ENCODE peak calls at places on chromosomes 5 and 9, in five cellular contexts. K is osteocyte, J is BE2C, U is heart left ventricle, E is astrocyte of the spinal cord. X is an unnamed sample.

GRCh38 chr9:73265876-73266275 is 114.2 kb downstream of the ANXA1 start:
- DNase-seq in K (no peak), J (no peak), U (no peak), E (no peak), X (no peak)

GRCh38 chr9:97518909-97519307 is 17.4 kb downstream of the TMOD1 start:
- DNase-seq in K (no peak), J (no peak), U (no peak), E (peak), X (no peak)

GRCh38 chr9:98538626-98539031 is 170.1 kb downstream of the GABBR2 start:
- DNase-seq in K (no peak), J (peak), U (no peak), E (peak), X (no peak)

GRCh38 chr9:73806876-73807275 is 655.2 kb downstream of the ANXA1 start:
- DNase-seq in K (no peak), J (no peak), U (no peak), E (no peak), X (no peak)

GRCh38 chr5:36870399-36871040 is 6.0 kb upstream of the NIPBL start:
- DNase-seq in K (no peak), J (no peak), U (no peak), E (peak), X (no peak)

GRCh38 chr9:130287736-130288135 is 22.2 kb downstream of the HMCN2 start:
- DNase-seq in K (no peak), J (no peak), U (peak), E (no peak), X (no peak)

GRCh38 chr9:22452415-22453010 is 5.9 kb downstream of the DMRTA1 start:
- DNase-seq in K (no peak), J (peak), U (peak), E (peak), X (no peak)

GRCh38 chr5:59445741-59446140 is 447.8 kb downstream of the PDE4D start:
- DNase-seq in K (no peak), J (no peak), U (no peak), E (peak), X (no peak)

GRCh38 chr5:106080540-106080939 is 1590.2 kb downstream of the EFNA5 start:
- DNase-seq in K (no peak), J (no peak), U (no peak), E (no peak), X (no peak)

GRCh38 chr5:125575561-125576504 is 829.4 kb upstream of the ZNF608 start:
- DNase-seq in K (no peak), J (peak), U (no peak), E (peak), X (no peak)

GRCh38 chr5:145975001-145975360 is 38.6 kb downstream of the SH3RF2 start:
- DNase-seq in K (no peak), J (no peak), U (no peak), E (no peak), X (peak)

GRCh38 chr5:133559960-133560359 is 52.4 kb downstream of the FSTL4 start:
- DNase-seq in K (no peak), J (no peak), U (no peak), E (no peak), X (no peak)

GRCh38 chr5:6517494-6517893 is 68.8 kb downstream of the UBE2QL1 start:
- DNase-seq in K (no peak), J (no peak), U (no peak), E (no peak), X (peak)

GRCh38 chr5:9429691-9430215 is 116.1 kb downstream of the SEMA5A start:
- DNase-seq in K (no peak), J (no peak), U (no peak), E (no peak), X (no peak)

GRCh38 chr9:129609486-129610192 is 11.3 kb downstream of the C9orf50 start:
- DNase-seq in K (no peak), J (no peak), U (peak), E (peak), X (peak)

GRCh38 chr9:93517331-93517730 is 59.1 kb upstream of the PHF2 start:
- DNase-seq in K (no peak), J (no peak), U (no peak), E (no peak), X (no peak)

GRCh38 chr5:135833521-135833920 is 942 bp upstream of the SLC25A48 start:
- DNase-seq in K (peak), J (no peak), U (no peak), E (no peak), X (no peak)

GRCh38 chr9:127890053-127890452 is 9.3 kb downstream of the ST6GALNAC6 start:
- DNase-seq in K (no peak), J (no peak), U (no peak), E (no peak), X (no peak)

DNA sequence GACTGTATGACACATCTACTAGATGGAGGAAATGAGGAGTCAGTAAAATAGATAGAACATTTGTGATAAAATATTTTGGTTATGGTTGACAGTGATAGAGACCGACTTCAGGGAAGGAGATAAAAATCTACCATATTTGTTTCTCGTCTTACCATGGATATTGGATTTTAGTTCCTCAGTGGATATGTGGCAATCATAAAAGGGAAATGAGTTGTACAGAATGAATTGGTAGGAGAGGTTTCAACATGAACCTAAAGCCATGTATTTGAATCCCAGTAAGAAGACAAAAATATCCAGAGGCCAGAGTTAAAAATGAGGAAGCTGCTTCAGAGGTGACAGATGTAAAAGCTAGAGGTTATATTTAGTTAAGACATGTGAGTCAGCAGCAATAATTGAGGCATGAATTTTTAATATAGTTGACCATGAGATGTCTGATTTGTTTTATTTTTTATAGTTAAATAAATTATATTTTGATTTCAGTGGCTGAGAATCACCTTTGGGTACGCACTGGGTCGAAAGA is 480.4 kb upstream of the TUSC1 start:
- DNase-seq in K (no peak), J (no peak), U (no peak), E (no peak), X (no peak)
- TF ChIP-seq CTCF in K (no peak), J (no peak), U (no peak), E (no peak), X (no peak)

GRCh38 chr9:99819484-99820329 is 2.0 kb upstream of the NR4A3 start:
- DNase-seq in K (peak), J (peak), U (peak), E (peak), X (peak)

GRCh38 chr9:99819123-99819483 is 2.6 kb upstream of the NR4A3 start:
- DNase-seq in K (no peak), J (no peak), U (no peak), E (no peak), X (no peak)

GRCh38 chr9:99822096-99822595 is 461 bp downstream of the NR4A3 start:
- DNase-seq in K (no peak), J (no peak), U (no peak), E (no peak), X (no peak)

GRCh38 chr9:99821187-99822095 is at the start of gene NR4A3:
- DNase-seq in K (peak), J (peak), U (peak), E (peak), X (peak)

GRCh38 chr9:99820330-99821186 is 1.1 kb upstream of the NR4A3 start:
- DNase-seq in K (no peak), J (peak), U (peak), E (peak), X (peak)
- TF ChIP-seq CTCF in K (no peak), J (peak), U (no peak), E (no peak), X (no peak)

GRCh38 chr9:133375116-133375723 is 640 bp downstream of the SURF4 start:
- DNase-seq in K (no peak), J (no peak), U (no peak), E (peak), X (no peak)
- TF ChIP-seq CTCF in K (peak), J (no peak), U (no peak), E (peak), X (no peak)

DNA sequence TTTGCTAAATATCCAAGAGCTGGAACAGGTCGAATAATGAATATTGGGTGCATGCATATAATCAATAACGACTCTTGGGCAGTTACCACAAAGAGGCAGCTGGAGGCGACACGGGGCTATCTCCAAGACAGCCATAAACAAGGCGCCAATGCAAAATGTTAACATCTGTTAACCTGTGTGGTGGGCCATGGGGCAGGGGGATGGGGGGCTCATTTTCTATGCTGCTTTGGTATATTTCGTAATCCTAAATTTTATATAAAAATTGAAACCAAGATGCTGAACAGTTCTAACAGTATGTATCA is 1.3 kb upstream of the RNF44 start:
- DNase-seq in K (no peak), J (no peak), U (peak), E (no peak), X (no peak)
- TF ChIP-seq CTCF in K (no peak), J (no peak), U (no peak), E (no peak), X (no peak)

DNA sequence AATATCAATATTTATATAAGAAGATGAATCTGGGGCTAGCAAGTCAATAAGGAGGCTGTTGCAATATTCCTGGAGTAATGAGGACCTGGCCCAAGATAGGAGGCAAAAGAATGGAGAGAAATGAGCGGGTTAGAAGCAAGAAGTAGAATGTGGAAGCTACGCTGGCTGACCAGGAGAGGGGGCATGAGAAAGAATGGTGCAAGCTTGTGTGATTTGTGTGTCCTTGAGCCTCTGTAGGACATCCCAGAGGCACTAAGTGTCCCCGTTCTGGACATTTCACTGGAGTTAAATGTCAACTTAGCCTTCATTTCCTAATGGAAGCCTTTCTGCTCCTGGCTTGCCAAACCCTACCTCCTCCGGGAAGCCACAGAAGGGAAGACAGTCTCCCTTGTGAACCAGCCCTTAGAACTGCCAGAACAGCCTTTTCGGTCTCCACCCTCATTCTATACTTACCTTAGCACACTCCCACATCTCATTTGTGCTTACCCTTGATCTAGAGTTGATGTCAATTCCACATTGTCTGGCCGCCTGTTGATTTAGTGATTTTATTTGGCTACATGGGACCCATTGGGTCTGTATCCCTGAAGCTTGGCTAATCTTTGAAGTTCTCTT is 6.7 kb upstream of the PDE6A start:
- DNase-seq in K (no peak), J (no peak), U (no peak), E (no peak), X (no peak)
- TF ChIP-seq CTCF in K (no peak), J (peak), U (no peak), E (no peak), X (no peak)

DNA sequence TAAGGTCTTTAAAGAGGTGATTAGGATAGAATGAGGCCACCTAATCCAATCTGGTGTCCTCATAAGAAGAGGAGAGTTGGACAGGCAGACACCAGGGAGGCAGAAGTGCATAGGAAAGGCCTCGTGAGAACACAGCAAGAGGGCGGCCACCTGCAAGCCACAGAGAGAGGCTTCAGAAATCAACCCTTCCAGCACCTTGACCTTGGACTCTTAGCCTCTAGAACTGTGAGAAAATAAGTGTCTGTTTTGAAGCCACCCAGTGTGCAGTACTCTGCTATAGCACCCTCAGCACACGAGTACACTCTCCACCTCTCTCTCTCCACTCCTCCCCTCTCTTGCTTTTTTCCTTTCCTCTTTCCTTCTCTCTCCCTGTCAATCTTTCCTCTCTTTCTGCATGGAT is 26.8 kb downstream of the NIPAL4 start:
- DNase-seq in K (no peak), J (no peak), U (no peak), E (no peak), X (no peak)
- TF ChIP-seq CTCF in K (no peak), J (no peak), U (no peak), E (no peak), X (no peak)

GRCh38 chr5:137199966-137200365 is 299.2 kb downstream of the SPOCK1 start:
- DNase-seq in K (no peak), J (no peak), U (no peak), E (peak), X (no peak)

GRCh38 chr5:137199201-137199600 is 299.9 kb downstream of the SPOCK1 start:
- DNase-seq in K (no peak), J (no peak), U (no peak), E (no peak), X (no peak)

GRCh38 chr5:137200906-137201305 is 298.2 kb downstream of the SPOCK1 start:
- DNase-seq in K (no peak), J (no peak), U (no peak), E (no peak), X (no peak)

GRCh38 chr5:137203011-137203632 is 296.0 kb downstream of the SPOCK1 start:
- DNase-seq in K (no peak), J (no peak), U (no peak), E (no peak), X (no peak)

GRCh38 chr5:137201876-137202275 is 297.2 kb downstream of the SPOCK1 start:
- DNase-seq in K (no peak), J (no peak), U (no peak), E (peak), X (no peak)
- TF ChIP-seq CTCF in K (no peak), J (no peak), U (no peak), E (no peak), X (no peak)

DNA sequence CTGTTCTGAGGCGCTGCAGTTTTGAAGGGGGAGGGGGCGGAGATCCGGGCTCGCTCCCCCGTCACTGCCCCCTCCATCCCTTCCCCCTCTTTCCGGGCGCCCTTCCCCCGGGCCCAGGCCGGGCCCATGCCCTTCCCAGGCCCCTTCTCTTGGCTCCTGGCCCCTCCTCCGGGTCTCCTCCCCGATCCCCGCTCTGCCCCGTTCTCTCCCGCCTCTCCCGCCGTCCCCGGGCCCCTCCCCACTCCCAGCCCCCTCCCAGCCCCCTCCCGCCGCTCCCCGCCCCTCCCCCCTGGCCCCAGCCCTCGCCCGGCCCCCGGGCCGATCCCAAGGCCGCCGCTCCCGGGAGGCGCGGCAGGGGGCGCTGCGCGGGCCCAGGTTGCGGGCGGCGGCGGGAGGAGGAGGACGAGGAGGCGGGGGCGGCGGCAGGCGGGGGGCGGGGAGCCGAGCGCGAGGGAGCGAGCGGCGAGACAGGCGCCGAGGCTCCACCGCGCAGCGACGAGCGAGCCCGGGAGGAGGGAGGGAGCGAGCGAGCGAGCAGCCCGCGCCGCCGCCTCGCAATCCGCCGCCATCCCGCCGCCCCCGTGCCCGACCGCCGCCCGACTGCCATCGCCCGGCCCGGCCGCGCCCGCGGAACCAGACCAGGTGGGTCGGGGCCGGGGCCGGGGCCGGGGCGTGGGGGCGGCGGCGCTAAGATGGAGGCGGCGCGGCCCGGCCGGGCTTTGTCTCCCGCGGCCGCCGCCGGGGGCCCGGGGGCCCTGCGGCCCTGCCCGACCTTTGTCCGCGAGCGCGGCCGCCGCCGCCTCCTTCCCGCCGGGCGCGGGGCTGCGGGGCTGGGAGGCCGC is at the start of gene PRRC2B:
- DNase-seq in K (peak), J (peak), U (peak), E (peak), X (peak)
- TF ChIP-seq CTCF in K (peak), J (no peak), U (peak), E (peak), X (peak)

GRCh38 chr5:57302164-57302563 is 128.3 kb downstream of the GPBP1 start:
- DNase-seq in K (no peak), J (no peak), U (no peak), E (peak), X (no peak)

GRCh38 chr5:57304931-57305330 is 131.1 kb downstream of the GPBP1 start:
- DNase-seq in K (no peak), J (no peak), U (no peak), E (no peak), X (no peak)

GRCh38 chr5:57302643-57303042 is 128.8 kb downstream of the GPBP1 start:
- DNase-seq in K (no peak), J (no peak), U (no peak), E (peak), X (no peak)

GRCh38 chr5:57306359-57306758 is 132.5 kb downstream of the GPBP1 start:
- DNase-seq in K (no peak), J (no peak), U (no peak), E (no peak), X (no peak)

DNA sequence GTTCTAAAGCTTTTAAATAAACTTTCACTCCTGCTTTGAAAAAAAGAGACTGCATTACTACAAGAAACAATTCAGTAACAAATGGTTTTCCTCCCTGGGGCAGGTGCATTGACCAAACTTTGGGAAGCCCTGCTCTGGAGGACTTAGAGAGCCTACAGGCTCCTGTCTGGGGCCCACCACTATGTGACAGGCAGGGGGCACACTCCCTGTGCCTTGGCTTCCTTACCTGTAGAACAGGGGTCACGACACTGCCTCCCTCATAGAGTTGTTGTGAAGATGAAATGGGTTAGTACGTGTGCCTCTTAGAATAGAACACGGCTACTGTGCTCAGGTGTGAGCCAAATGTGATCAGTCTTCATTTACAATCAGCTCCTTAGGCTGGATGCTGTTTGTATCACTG is 130.1 kb downstream of the GPBP1 start:
- DNase-seq in K (no peak), J (no peak), U (no peak), E (no peak), X (no peak)
- TF ChIP-seq CTCF in K (no peak), J (peak), U (no peak), E (no peak), X (no peak)

DNA sequence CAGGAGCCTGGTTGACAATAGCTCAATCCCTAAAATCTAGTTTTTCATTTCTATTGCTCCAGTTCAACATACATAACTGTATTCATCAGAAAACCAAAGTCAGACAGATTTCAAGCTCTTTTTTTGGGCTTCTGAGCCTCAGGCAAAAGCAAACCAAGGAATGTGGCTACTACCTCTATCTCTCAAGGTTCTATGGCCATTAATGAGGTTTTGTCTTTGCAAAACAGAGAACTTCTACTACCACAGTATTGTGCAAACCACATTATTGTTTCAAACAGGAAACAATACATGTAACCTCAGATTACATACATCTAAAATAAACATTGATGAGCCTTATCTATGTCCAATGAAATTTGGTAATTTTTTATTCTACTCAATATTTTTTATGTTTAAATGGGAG is 35.5 kb upstream of the FTMT start:
- DNase-seq in K (no peak), J (no peak), U (no peak), E (no peak), X (no peak)
- TF ChIP-seq CTCF in K (no peak), J (no peak), U (no peak), E (no peak), X (no peak)

X was measured in coronary artery.